ENCODE peak calls at places on chromosomes 3 and 15, in ten cellular contexts. R is A549, Z is GM06990, Y is right lobe of liver, X is AG04450, I is coronary artery, J is dorsolateral prefrontal cortex, G is AG04449, D is hepatocyte, L is cardiac fibroblast. Q is an unnamed sample.

GRCh38 chr3:32757618-32758374 is 60.0 kb upstream of the TRIM71 start:
- DNase-seq in R (no peak), Z (no peak), Y (no peak), X (no peak), I (no peak), J (no peak), G (no peak), D (no peak), L (no peak), Q (peak)

GRCh38 chr3:172280406-172281051 is 167.7 kb downstream of the GHSR start:
- DNase-seq in R (no peak), Z (no peak), Y (no peak), X (peak), I (no peak), J (no peak), G (peak), D (peak), L (peak), Q (peak)

GRCh38 chr3:187758318-187758717 is 13.1 kb upstream of the BCL6 start:
- DNase-seq in R (no peak), Z (no peak), Y (no peak), X (no peak), I (no peak), J (no peak), G (no peak), D (no peak), L (no peak), Q (no peak)

GRCh38 chr3:30681276-30682211 is 75.1 kb downstream of the TGFBR2 start:
- DNase-seq in R (no peak), Z (no peak), Y (peak), X (peak), I (no peak), J (peak), G (no peak), D (peak), L (peak), Q (peak)

GRCh38 chr3:138950006-138950644 is 3.1 kb downstream of the FOXL2NB start:
- DNase-seq in R (no peak), Z (no peak), Y (no peak), X (no peak), I (peak), J (no peak), G (no peak), D (peak), L (peak), Q (peak)

GRCh38 chr15:85972805-85973540 is 106.7 kb upstream of the AGBL1 start:
- DNase-seq in R (no peak), Z (no peak), Y (no peak), X (no peak), I (no peak), J (no peak), G (no peak), D (peak), L (no peak), Q (no peak)

GRCh38 chr3:49346797-49347251 is 7.0 kb upstream of the USP4 start:
- DNase-seq in R (no peak), Z (no peak), Y (no peak), X (no peak), I (no peak), J (no peak), G (no peak), D (no peak), L (no peak), Q (no peak)

GRCh38 chr3:43787330-43787729 is 96.6 kb downstream of the ABHD5 start:
- DNase-seq in R (no peak), Z (no peak), Y (no peak), X (no peak), I (no peak), J (no peak), G (no peak), D (no peak), L (no peak), Q (no peak)

GRCh38 chr3:52446631-52447511 is 2.0 kb upstream of the SEMA3G start:
- DNase-seq in R (no peak), Z (peak), Y (no peak), X (no peak), I (no peak), J (no peak), G (no peak), D (peak), L (peak), Q (peak)

GRCh38 chr15:80630981-80631380 is 64.1 kb upstream of the ABHD17C start:
- DNase-seq in R (no peak), Z (no peak), Y (no peak), X (no peak), I (no peak), J (no peak), G (no peak), D (no peak), L (no peak), Q (no peak)

GRCh38 chr3:144390786-144391185 is 419.2 kb downstream of the DIPK2A start:
- DNase-seq in R (no peak), Z (no peak), Y (no peak), X (no peak), I (no peak), J (no peak), G (no peak), D (no peak), L (no peak), Q (no peak)

GRCh38 chr15:81398910-81399551 is 25.0 kb upstream of the TMC3 start:
- DNase-seq in R (no peak), Z (no peak), Y (no peak), X (no peak), I (no peak), J (no peak), G (no peak), D (peak), L (peak), Q (peak)

GRCh38 chr3:127796045-127796720 is 26.1 kb downstream of the MGLL start:
- DNase-seq in R (no peak), Z (no peak), Y (no peak), X (no peak), I (no peak), J (no peak), G (no peak), D (no peak), L (no peak), Q (no peak)

GRCh38 chr15:69037482-69037881 is 23.0 kb downstream of the NOX5 start:
- DNase-seq in R (no peak), Z (no peak), Y (no peak), X (no peak), I (no peak), J (no peak), G (no peak), D (no peak), L (no peak), Q (no peak)

GRCh38 chr15:69035205-69035917 is 20.9 kb downstream of the NOX5 start:
- DNase-seq in R (peak), Z (no peak), Y (peak), X (no peak), I (peak), J (no peak), G (no peak), D (peak), L (no peak), Q (no peak)

GRCh38 chr15:69034352-69034751 is 19.9 kb downstream of the NOX5 start:
- DNase-seq in R (no peak), Z (no peak), Y (no peak), X (peak), I (no peak), J (no peak), G (peak), D (no peak), L (peak), Q (peak)

GRCh38 chr15:69036856-69037255 is 22.4 kb downstream of the NOX5 start:
- DNase-seq in R (no peak), Z (no peak), Y (no peak), X (no peak), I (peak), J (no peak), G (no peak), D (no peak), L (no peak), Q (no peak)

GRCh38 chr15:69035918-69036258 is 21.4 kb downstream of the NOX5 start:
- DNase-seq in R (no peak), Z (no peak), Y (no peak), X (no peak), I (no peak), J (no peak), G (no peak), D (no peak), L (no peak), Q (no peak)
- TF ChIP-seq CTCF in R (no peak), Z (no peak), Y (no peak), X (no peak), I (no peak), J (no peak), G (no peak), D (no peak), L (no peak), Q (no peak)

DNA sequence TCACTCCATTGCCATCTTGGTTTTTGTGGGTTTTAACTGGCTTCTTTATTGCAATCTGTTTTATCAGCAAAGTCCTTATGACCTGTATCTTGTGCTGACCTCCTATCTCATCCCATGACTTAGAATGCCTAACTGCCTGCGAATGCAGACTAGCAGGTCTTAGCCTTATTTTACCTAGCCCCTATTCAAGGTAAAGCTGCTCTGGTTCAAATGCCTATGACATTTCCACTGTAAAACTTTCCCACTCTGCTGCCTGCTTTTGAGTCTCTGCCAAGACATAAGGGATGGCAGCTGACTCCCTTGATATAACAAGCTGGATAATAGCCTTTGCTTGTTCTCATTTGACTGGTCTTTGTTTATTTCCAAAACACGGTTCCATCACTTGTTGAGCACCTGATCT is 131.9 kb upstream of the STRIT1 start:
- DNase-seq in R (no peak), Z (no peak), Y (no peak), X (no peak), I (no peak), J (no peak), G (no peak), D (no peak), L (no peak), Q (no peak)
- H3K4me3 ChIP-seq in R (no peak), Z (no peak), Y (no peak), X (no peak), I (no peak), J (no peak), G (no peak), D (no peak), L (no peak), Q (no peak)

GRCh38 chr3:146503459-146504202 is 34.3 kb upstream of the PLSCR2 start:
- DNase-seq in R (peak), Z (peak), Y (no peak), X (peak), I (no peak), J (no peak), G (peak), D (peak), L (peak), Q (peak)
- TF ChIP-seq CTCF in R (no peak), Z (no peak), Y (peak), X (no peak), I (no peak), J (no peak), G (no peak), D (no peak), L (no peak), Q (peak)

DNA sequence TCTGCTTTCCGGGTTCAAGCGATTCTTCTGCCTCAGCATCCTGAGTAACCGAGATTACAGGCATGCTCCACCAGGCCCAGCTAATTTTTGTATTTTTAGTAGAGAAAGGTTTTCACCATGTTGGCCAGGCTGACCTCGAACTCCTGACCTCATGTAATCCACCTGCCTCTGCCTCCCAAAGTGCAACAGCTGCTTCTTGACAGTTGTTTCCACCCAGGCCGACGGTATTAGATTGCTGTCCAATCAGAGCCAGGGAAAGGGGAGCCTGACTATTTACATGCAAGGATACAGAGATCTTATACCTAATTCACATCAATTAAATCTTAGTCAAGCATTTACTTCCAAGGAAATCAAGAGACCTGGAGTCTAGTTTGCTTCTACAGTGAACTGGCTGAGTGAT is 4.0 kb upstream of the CAPN3 start:
- DNase-seq in R (no peak), Z (no peak), Y (no peak), X (no peak), I (no peak), J (no peak), G (no peak), D (no peak), L (no peak), Q (no peak)
- H3K4me3 ChIP-seq in R (no peak), Z (no peak), Y (no peak), X (no peak), I (no peak), J (no peak), G (no peak), D (no peak), L (no peak), Q (no peak)

Q was measured in choroid plexus epithelial cell.